ENCODE peak calls at places on chromosomes 16 and 17, in seven cellular contexts. N is epithelial cell of esophagus; L is stimulated activated CD4-positive, alpha-beta T cell treated with anti-CD3 and anti-CD28 coated beads, Interleukin-2, amount 100 ng/mL, for 24 hours; T is left lung; O is HS-5; Z is glutamatergic neuron; B is CD4-positive, alpha-beta T cell. F is an unnamed sample.

GRCh38 chr17:34974794-34975428 is 5.4 kb upstream of the LIG3 start:
- DNase-seq in N (no peak), L (no peak), T (no peak), O (no peak), Z (no peak), B (no peak), F (no peak)

GRCh38 chr17:53626286-53626685 is 196.4 kb upstream of the KIF2B start:
- DNase-seq in N (peak), L (no peak), T (no peak), O (peak), Z (no peak), B (no peak), F (peak)

GRCh38 chr17:43517615-43518386 is 28.3 kb downstream of the ETV4 start:
- DNase-seq in N (no peak), L (no peak), T (no peak), O (no peak), Z (no peak), B (no peak), F (no peak)

GRCh38 chr16:17635183-17635582 is 164.4 kb upstream of the XYLT1 start:
- DNase-seq in N (no peak), L (no peak), T (no peak), O (no peak), Z (no peak), B (no peak), F (no peak)

GRCh38 chr16:77290451-77291110 is 91.4 kb downstream of the SYCE1L start:
- DNase-seq in N (peak), L (no peak), T (no peak), O (no peak), Z (no peak), B (no peak), F (no peak)

GRCh38 chr17:56577190-56577589 is 16.3 kb upstream of the NOG start:
- DNase-seq in N (no peak), L (no peak), T (no peak), O (no peak), Z (no peak), B (no peak), F (no peak)

GRCh38 chr17:7060165-7060890 is 16.4 kb upstream of the SLC16A11 start:
- DNase-seq in N (peak), L (peak), T (peak), O (peak), Z (no peak), B (no peak), F (no peak)

GRCh38 chr16:83953796-83954576 is 946 bp downstream of the OSGIN1 start:
- DNase-seq in N (peak), L (no peak), T (no peak), O (peak), Z (no peak), B (no peak), F (peak)

GRCh38 chr17:31580331-31581021 is 189.0 kb downstream of the RAB11FIP4 start:
- DNase-seq in N (peak), L (no peak), T (peak), O (no peak), Z (no peak), B (no peak), F (no peak)

GRCh38 chr16:84482001-84482891 is 22.2 kb downstream of the MEAK7 start:
- DNase-seq in N (peak), L (no peak), T (no peak), O (no peak), Z (no peak), B (no peak), F (no peak)

GRCh38 chr16:49986351-49987124 is 38.5 kb upstream of the CNEP1R1 start:
- DNase-seq in N (no peak), L (no peak), T (no peak), O (no peak), Z (no peak), B (no peak), F (peak)

GRCh38 chr16:31460582-31461002 is 1.3 kb downstream of the ARMC5 start:
- DNase-seq in N (peak), L (no peak), T (no peak), O (no peak), Z (no peak), B (no peak), F (peak)

GRCh38 chr17:42249681-42250446 is 26.3 kb downstream of the STAT5B start:
- DNase-seq in N (no peak), L (peak), T (no peak), O (no peak), Z (no peak), B (peak), F (no peak)

GRCh38 chr16:11190585-11191565 is 65.1 kb downstream of the SOCS1 start:
- DNase-seq in N (peak), L (no peak), T (no peak), O (no peak), Z (no peak), B (no peak), F (no peak)

GRCh38 chr16:49019081-49019633 is 262.5 kb downstream of the CBLN1 start:
- DNase-seq in N (no peak), L (no peak), T (no peak), O (no peak), Z (peak), B (no peak), F (no peak)

GRCh38 chr16:57138281-57138935 is 46.0 kb downstream of the CPNE2 start:
- DNase-seq in N (no peak), L (no peak), T (peak), O (no peak), Z (no peak), B (no peak), F (no peak)

GRCh38 chr17:12040478-12040877 is 19.8 kb downstream of the MAP2K4 start:
- DNase-seq in N (peak), L (no peak), T (no peak), O (no peak), Z (no peak), B (no peak), F (no peak)

GRCh38 chr16:56780646-56781045 is 50.7 kb downstream of the NUP93 start:
- DNase-seq in N (no peak), L (no peak), T (no peak), O (no peak), Z (no peak), B (no peak), F (no peak)

GRCh38 chr17:52647411-52647810 is 488.9 kb upstream of the CA10 start:
- DNase-seq in N (no peak), L (no peak), T (no peak), O (no peak), Z (no peak), B (no peak), F (no peak)

F was measured in HAP-1.